ENCODE peak calls at places on chromosomes 16 and 17, in seven cellular contexts. O is fibroblast of pulmonary artery, Q is brain microvascular endothelial cell, L is IMR-90, W is left ventricle myocardium inferior, D is AG10803, A is esophagus squamous epithelium. T is an unnamed sample.

GRCh38 chr16:72443809-72444208 is 271.9 kb upstream of the PMFBP1 start:
- DNase-seq in O (no peak), Q (no peak), L (peak; percentile 18), W (no peak), D (peak; percentile 5), A (no peak), T (no peak)

GRCh38 chr16:56916571-56917403 is 15.2 kb upstream of the HERPUD1 start:
- DNase-seq in O (no peak), Q (no peak), L (no peak), W (no peak), D (no peak), A (no peak), T (no peak)

GRCh38 chr17:32298721-32299578 is 33.3 kb downstream of the RHBDL3 start:
- DNase-seq in O (no peak), Q (no peak), L (no peak), W (no peak), D (no peak), A (no peak), T (no peak)

GRCh38 chr16:80803341-80804060 is 897 bp downstream of the CDYL2 start:
- DNase-seq in O (peak; percentile 27), Q (no peak), L (no peak), W (peak; percentile 29), D (peak; percentile 13), A (no peak), T (peak; percentile 13)

GRCh38 chr17:36082062-36082461 is 7.9 kb downstream of the CCL3 start:
- DNase-seq in O (no peak), Q (no peak), L (no peak), W (no peak), D (no peak), A (no peak), T (no peak)

GRCh38 chr17:18143044-18143936 is 34.7 kb downstream of the MYO15A start:
- DNase-seq in O (peak; percentile 30), Q (no peak), L (peak; percentile 16), W (no peak), D (no peak), A (no peak), T (peak; percentile 31)

GRCh38 chr16:85448557-85449194 is 164.4 kb upstream of the GSE1 start:
- DNase-seq in O (no peak), Q (no peak), L (no peak), W (no peak), D (no peak), A (no peak), T (no peak)

GRCh38 chr16:66278111-66278531 is 88.4 kb upstream of the CDH5 start:
- DNase-seq in O (no peak), Q (no peak), L (no peak), W (no peak), D (no peak), A (no peak), T (no peak)

GRCh38 chr17:63382136-63382535 is 64.0 kb downstream of the CYB561 start:
- DNase-seq in O (no peak), Q (no peak), L (no peak), W (no peak), D (no peak), A (no peak), T (no peak)

GRCh38 chr16:59259964-59260348 is 525.8 kb upstream of the GOT2 start:
- DNase-seq in O (no peak), Q (no peak), L (no peak), W (no peak), D (peak; percentile 1), A (no peak), T (no peak)

GRCh38 chr16:6667393-6667792 is 665.3 kb upstream of the RBFOX1 start:
- DNase-seq in O (no peak), Q (no peak), L (no peak), W (no peak), D (no peak), A (no peak), T (no peak)

GRCh38 chr16:49492896-49493620 is 119.5 kb downstream of the C16orf78 start:
- DNase-seq in O (no peak), Q (no peak), L (no peak), W (no peak), D (no peak), A (no peak), T (no peak)

GRCh38 chr16:1237990-1238389 is 2.5 kb upstream of the TPSAB1 start:
- DNase-seq in O (no peak), Q (no peak), L (no peak), W (no peak), D (no peak), A (no peak), T (no peak)

GRCh38 chr16:27364493-27365141 is 37.4 kb upstream of the IL21R start:
- DNase-seq in O (no peak), Q (no peak), L (no peak), W (no peak), D (no peak), A (no peak), T (no peak)

GRCh38 chr16:787261-787966 is 767 bp downstream of the RPUSD1 start:
- DNase-seq in O (no peak), Q (no peak), L (no peak), W (no peak), D (no peak), A (no peak), T (no peak)

GRCh38 chr17:1597861-1598342 is 30.7 kb downstream of the SLC43A2 start:
- DNase-seq in O (no peak), Q (no peak), L (no peak), W (no peak), D (no peak), A (no peak), T (no peak)

GRCh38 chr17:50629902-50630301 is 4.8 kb upstream of the ABCC3 start:
- DNase-seq in O (no peak), Q (no peak), L (no peak), W (no peak), D (peak; percentile 45), A (no peak), T (no peak)

GRCh38 chr16:85532147-85532546 is 81.0 kb upstream of the GSE1 start:
- DNase-seq in O (no peak), Q (no peak), L (no peak), W (no peak), D (no peak), A (no peak), T (no peak)

GRCh38 chr17:76356803-76357456 is 3.2 kb upstream of the PRPSAP1 start:
- DNase-seq in O (no peak), Q (no peak), L (no peak), W (no peak), D (no peak), A (no peak), T (no peak)

GRCh38 chr16:27237229-27238015 is 31.1 kb downstream of the NSMCE1 start:
- DNase-seq in O (no peak), Q (peak; percentile 46), L (no peak), W (no peak), D (peak; percentile 38), A (no peak), T (no peak)

GRCh38 chr17:6496636-6497441 is 52.6 kb downstream of the PIMREG start:
- DNase-seq in O (no peak), Q (no peak), L (no peak), W (no peak), D (no peak), A (no peak), T (no peak)
- H3K4me3 ChIP-seq in O (no peak overlapping the region), Q (no peak overlapping the region), L (no peak overlapping the region), W (no peak overlapping the region), D (no peak overlapping the region), A (no peak overlapping the region), T (no peak overlapping the region)

GRCh38 chr16:89693289-89693731 is 6.8 kb downstream of the CDK10 start:
- DNase-seq in O (no peak), Q (no peak), L (no peak), W (no peak), D (no peak), A (no peak), T (no peak)

GRCh38 chr16:89691986-89692569 is 5.6 kb downstream of the CDK10 start:
- DNase-seq in O (no peak), Q (no peak), L (no peak), W (no peak), D (no peak), A (no peak), T (no peak)

GRCh38 chr16:89695086-89695874 is 6.2 kb downstream of the SPATA2L start:
- DNase-seq in O (no peak), Q (no peak), L (no peak), W (no peak), D (no peak), A (no peak), T (no peak)

GRCh38 chr16:89695875-89696597 is 5.5 kb downstream of the SPATA2L start:
- DNase-seq in O (no peak), Q (no peak), L (no peak), W (no peak), D (no peak), A (no peak), T (no peak)

DNA sequence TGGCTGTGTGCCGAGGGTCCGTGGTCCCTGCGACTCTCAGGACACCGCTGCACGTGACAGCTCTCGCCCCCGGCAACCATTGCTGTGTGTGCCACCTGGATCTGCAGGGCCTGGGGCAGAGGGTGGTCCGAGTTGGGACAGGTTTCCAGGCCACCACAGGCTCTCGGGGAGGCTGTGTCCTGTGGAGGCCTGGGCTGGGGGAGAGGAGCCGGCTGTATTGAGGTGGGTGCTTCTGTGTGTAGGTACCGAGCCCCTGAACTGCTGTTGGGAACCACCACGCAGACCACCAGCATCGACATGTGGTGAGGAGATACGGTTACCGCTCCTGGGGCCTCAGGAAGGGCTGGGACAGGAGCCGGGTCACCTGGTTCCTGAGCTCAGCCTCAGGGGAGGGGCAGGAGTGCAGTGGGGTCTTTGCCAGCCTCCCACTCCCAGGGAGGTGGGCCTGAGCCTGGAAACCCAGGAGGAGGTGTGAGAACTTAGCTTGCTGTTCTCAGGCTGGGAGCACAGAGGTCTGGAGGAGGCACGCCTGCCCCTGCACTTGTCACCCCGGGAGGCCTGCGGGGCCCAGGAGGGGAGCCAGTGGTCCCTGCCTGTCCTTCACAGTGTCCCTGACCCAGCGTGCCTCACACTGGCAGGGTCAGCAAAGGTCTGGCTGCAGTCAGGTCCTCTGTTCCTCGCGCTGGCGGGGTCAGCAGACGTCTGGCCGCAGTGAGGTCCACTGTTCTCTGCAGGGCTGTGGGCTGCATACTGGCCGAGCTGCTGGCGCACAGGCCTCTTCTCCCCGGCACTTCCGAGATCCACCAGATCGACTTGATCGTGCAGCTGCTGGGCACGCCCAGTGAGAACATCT is 7.3 kb downstream of the SPATA2L start:
- DNase-seq in O (no peak), Q (no peak), L (no peak), W (no peak), D (no peak), A (no peak), T (no peak)
- TF ChIP-seq CTCF in O (no peak), Q (no peak), L (no peak), W (no peak), D (no peak), A (no peak), T (no peak)

GRCh38 chr17:8995711-8996110 is 25.6 kb upstream of the NTN1 start:
- DNase-seq in O (no peak), Q (no peak), L (no peak), W (no peak), D (no peak), A (no peak), T (no peak)
- H3K4me3 ChIP-seq in O (no peak overlapping the region), Q (no peak overlapping the region), L (no peak overlapping the region), W (no peak overlapping the region), D (no peak overlapping the region), A (no peak overlapping the region), T (no peak overlapping the region)

GRCh38 chr17:44409309-44410028 is 20.0 kb upstream of the ITGA2B start:
- DNase-seq in O (no peak), Q (no peak), L (no peak), W (no peak), D (no peak), A (no peak), T (no peak)
- TF ChIP-seq CTCF in O (no peak), Q (no peak), L (no peak), W (no peak), D (no peak), A (no peak), T (peak; percentile 7)

T was measured in cardiac fibroblast.